ENCODE peak calls at places on chromosomes 1 and 21, in six cellular contexts. L, Y, V, P, X and C are unnamed samples.

GRCh38 chr1:209790286-209791193 is 6.2 kb upstream of the C1orf74 start:
- DNase-seq in L (no peak), Y (no peak), V (no peak), P (no peak), X (no peak), C (no peak)

GRCh38 chr1:223825767-223826461 is 19.8 kb downstream of the TP53BP2 start:
- DNase-seq in L (no peak), Y (no peak), V (no peak), P (no peak), X (no peak), C (no peak)

GRCh38 chr1:180135535-180135934 is 19.1 kb upstream of the QSOX1 start:
- DNase-seq in L (no peak), Y (no peak), V (no peak), P (no peak), X (no peak), C (no peak)

GRCh38 chr1:85656256-85656655 is 52.0 kb downstream of the ZNHIT6 start:
- DNase-seq in L (no peak), Y (no peak), V (no peak), P (no peak), X (no peak), C (no peak)

GRCh38 chr1:85467036-85467435 is 2.1 kb upstream of the DDAH1 start:
- DNase-seq in L (no peak), Y (no peak), V (no peak), P (no peak), X (no peak), C (no peak)

GRCh38 chr21:46097826-46098286 is at the start of gene COL6A2:
- DNase-seq in L (no peak), Y (no peak), V (no peak), P (peak; percentile 32), X (peak; percentile 75), C (no peak)

GRCh38 chr1:183942933-183943693 is 94.4 kb downstream of the COLGALT2 start:
- DNase-seq in L (peak; percentile 97), Y (peak; percentile 100), V (no peak), P (peak; percentile 87), X (no peak), C (peak; percentile 28)

GRCh38 chr1:117284408-117285215 is 73.9 kb upstream of the VTCN1 start:
- DNase-seq in L (peak; percentile 8), Y (peak; percentile 81), V (peak; percentile 19), P (peak; percentile 47), X (no peak), C (no peak)

GRCh38 chr1:208437416-208437815 is 193.2 kb upstream of the PLXNA2 start:
- DNase-seq in L (no peak), Y (no peak), V (no peak), P (no peak), X (no peak), C (no peak)

GRCh38 chr1:203351037-203351625 is at the start of gene FMOD:
- DNase-seq in L (no peak), Y (peak; percentile 52), V (no peak), P (peak; percentile 37), X (peak; percentile 82), C (no peak)

GRCh38 chr1:42675467-42675866 is 6.8 kb upstream of the YBX1 start:
- DNase-seq in L (no peak), Y (no peak), V (no peak), P (no peak), X (no peak), C (no peak)

GRCh38 chr1:101847608-101848007 is 149.1 kb downstream of the OLFM3 start:
- DNase-seq in L (no peak), Y (no peak), V (no peak), P (no peak), X (no peak), C (no peak)

GRCh38 chr1:152899027-152899426 is 9.3 kb upstream of the IVL start:
- DNase-seq in L (no peak), Y (no peak), V (no peak), P (no peak), X (no peak), C (no peak)

GRCh38 chr1:33271666-33272505 is 15.6 kb downstream of the ZNF362 start:
- DNase-seq in L (no peak), Y (no peak), V (no peak), P (no peak), X (peak; percentile 42), C (no peak)

GRCh38 chr1:84871181-84871580 is 21.8 kb downstream of the LPAR3 start:
- DNase-seq in L (no peak), Y (no peak), V (no peak), P (no peak), X (no peak), C (no peak)

GRCh38 chr1:67626495-67627235 is 58.3 kb upstream of the GADD45A start:
- DNase-seq in L (no peak), Y (no peak), V (no peak), P (no peak), X (no peak), C (no peak)

GRCh38 chr1:30697977-30698376 is 25.4 kb downstream of the MATN1 start:
- DNase-seq in L (no peak), Y (no peak), V (no peak), P (peak; percentile 82), X (no peak), C (no peak)

GRCh38 chr1:48250572-48250971 is 28.1 kb downstream of the SLC5A9 start:
- DNase-seq in L (no peak), Y (no peak), V (peak; percentile 71), P (no peak), X (no peak), C (peak; percentile 29)

GRCh38 chr1:58249729-58250586 is 296.6 kb downstream of the OMA1 start:
- DNase-seq in L (no peak), Y (no peak), V (no peak), P (peak; percentile 79), X (no peak), C (peak; percentile 64)

GRCh38 chr1:200429221-200429751 is 19.4 kb upstream of the ZNF281 start:
- DNase-seq in L (no peak), Y (no peak), V (no peak), P (no peak), X (no peak), C (no peak)

GRCh38 chr1:41322835-41323234 is 38.4 kb upstream of the FOXO6 start:
- DNase-seq in L (no peak), Y (peak; percentile 50), V (peak; percentile 61), P (peak; percentile 81), X (no peak), C (peak; percentile 82)

GRCh38 chr1:48572632-48573258 is 100.7 kb upstream of the SPATA6 start:
- DNase-seq in L (peak; percentile 79), Y (peak; percentile 69), V (peak; percentile 84), P (peak; percentile 89), X (peak; percentile 61), C (peak; percentile 38)

GRCh38 chr1:90710579-90711536 is 6.2 kb downstream of the BARHL2 start:
- DNase-seq in L (no peak), Y (no peak), V (no peak), P (peak; percentile 92), X (no peak), C (no peak)

GRCh38 chr1:94966033-94966432 is 39.1 kb upstream of the CNN3 start:
- DNase-seq in L (no peak), Y (no peak), V (no peak), P (no peak), X (no peak), C (no peak)

GRCh38 chr1:174942547-174943255 is 57.0 kb upstream of the CACYBP start:
- DNase-seq in L (peak; percentile 21), Y (no peak), V (no peak), P (no peak), X (no peak), C (no peak)

GRCh38 chr1:244955661-244956060 is 91.3 kb upstream of the HNRNPU start:
- DNase-seq in L (no peak), Y (no peak), V (no peak), P (no peak), X (no peak), C (no peak)

GRCh38 chr1:200877839-200878551 is 5.2 kb downstream of the GPR25 start:
- DNase-seq in L (no peak), Y (no peak), V (no peak), P (no peak), X (peak; percentile 17), C (no peak)